ENCODE peak calls at places on chromosomes 7 and 10, in six cellular contexts. One of them, this sample, is unnamed.

GRCh38 chr10:128695326-128695725 is 569.1 kb upstream of the MKI67 start:
- DNase-seq in pulmonary artery endothelial cell: no peak
- DNase-seq in T-helper 9 cell: no peak
- DNase-seq in cardiac fibroblast: no peak
- DNase-seq in stimulated activated CD8-positive, alpha-beta memory T cell treated with anti-CD3 and anti-CD28 coated beads, Interleukin-7, amount 100 ng/mL, for 1 hour: no peak
- DNase-seq in activated CD4-positive, CD25-positive, alpha-beta regulatory T cell treated with anti-CD3 and anti-CD28 coated beads, Interleukin-2, amount 50 U/mL, for 72 hours: no peak
- DNase-seq in this sample: no peak

GRCh38 chr10:84837877-84838276 is 509.5 kb downstream of the CCSER2 start:
- DNase-seq in pulmonary artery endothelial cell: no peak
- DNase-seq in T-helper 9 cell: no peak
- DNase-seq in cardiac fibroblast: peak
- DNase-seq in stimulated activated CD8-positive, alpha-beta memory T cell treated with anti-CD3 and anti-CD28 coated beads, Interleukin-7, amount 100 ng/mL, for 1 hour: no peak
- DNase-seq in activated CD4-positive, CD25-positive, alpha-beta regulatory T cell treated with anti-CD3 and anti-CD28 coated beads, Interleukin-2, amount 50 U/mL, for 72 hours: no peak
- DNase-seq in this sample: peak

GRCh38 chr10:122798704-122799231 is 46.9 kb downstream of the CUZD1 start:
- DNase-seq in pulmonary artery endothelial cell: no peak
- DNase-seq in T-helper 9 cell: no peak
- DNase-seq in cardiac fibroblast: no peak
- DNase-seq in stimulated activated CD8-positive, alpha-beta memory T cell treated with anti-CD3 and anti-CD28 coated beads, Interleukin-7, amount 100 ng/mL, for 1 hour: no peak
- DNase-seq in activated CD4-positive, CD25-positive, alpha-beta regulatory T cell treated with anti-CD3 and anti-CD28 coated beads, Interleukin-2, amount 50 U/mL, for 72 hours: no peak
- DNase-seq in this sample: no peak

GRCh38 chr7:84524714-84525694 is 330.4 kb upstream of the SEMA3A start:
- DNase-seq in pulmonary artery endothelial cell: peak
- DNase-seq in T-helper 9 cell: no peak
- DNase-seq in cardiac fibroblast: peak
- DNase-seq in stimulated activated CD8-positive, alpha-beta memory T cell treated with anti-CD3 and anti-CD28 coated beads, Interleukin-7, amount 100 ng/mL, for 1 hour: no peak
- DNase-seq in activated CD4-positive, CD25-positive, alpha-beta regulatory T cell treated with anti-CD3 and anti-CD28 coated beads, Interleukin-2, amount 50 U/mL, for 72 hours: no peak
- DNase-seq in this sample: no peak

GRCh38 chr10:32005050-32005449 is 51.2 kb downstream of the KIF5B start:
- DNase-seq in pulmonary artery endothelial cell: no peak
- DNase-seq in T-helper 9 cell: peak
- DNase-seq in cardiac fibroblast: peak
- DNase-seq in stimulated activated CD8-positive, alpha-beta memory T cell treated with anti-CD3 and anti-CD28 coated beads, Interleukin-7, amount 100 ng/mL, for 1 hour: no peak
- DNase-seq in activated CD4-positive, CD25-positive, alpha-beta regulatory T cell treated with anti-CD3 and anti-CD28 coated beads, Interleukin-2, amount 50 U/mL, for 72 hours: no peak
- DNase-seq in this sample: peak

GRCh38 chr10:122323941-122324675 is 50.4 kb upstream of the PLEKHA1 start:
- DNase-seq in pulmonary artery endothelial cell: no peak
- DNase-seq in T-helper 9 cell: no peak
- DNase-seq in cardiac fibroblast: peak
- DNase-seq in stimulated activated CD8-positive, alpha-beta memory T cell treated with anti-CD3 and anti-CD28 coated beads, Interleukin-7, amount 100 ng/mL, for 1 hour: no peak
- DNase-seq in activated CD4-positive, CD25-positive, alpha-beta regulatory T cell treated with anti-CD3 and anti-CD28 coated beads, Interleukin-2, amount 50 U/mL, for 72 hours: no peak
- DNase-seq in this sample: no peak

GRCh38 chr7:78489851-78490250 is 691.3 kb downstream of the PHTF2 start:
- DNase-seq in pulmonary artery endothelial cell: no peak
- DNase-seq in T-helper 9 cell: no peak
- DNase-seq in cardiac fibroblast: peak
- DNase-seq in stimulated activated CD8-positive, alpha-beta memory T cell treated with anti-CD3 and anti-CD28 coated beads, Interleukin-7, amount 100 ng/mL, for 1 hour: no peak
- DNase-seq in activated CD4-positive, CD25-positive, alpha-beta regulatory T cell treated with anti-CD3 and anti-CD28 coated beads, Interleukin-2, amount 50 U/mL, for 72 hours: no peak
- DNase-seq in this sample: peak

GRCh38 chr7:106277976-106278375 is 6.8 kb downstream of the NAMPT start:
- DNase-seq in pulmonary artery endothelial cell: no peak
- DNase-seq in T-helper 9 cell: no peak
- DNase-seq in cardiac fibroblast: peak
- DNase-seq in stimulated activated CD8-positive, alpha-beta memory T cell treated with anti-CD3 and anti-CD28 coated beads, Interleukin-7, amount 100 ng/mL, for 1 hour: no peak
- DNase-seq in activated CD4-positive, CD25-positive, alpha-beta regulatory T cell treated with anti-CD3 and anti-CD28 coated beads, Interleukin-2, amount 50 U/mL, for 72 hours: no peak
- DNase-seq in this sample: no peak

GRCh38 chr10:29635711-29636144 is 957 bp upstream of the SVIL start:
- DNase-seq in pulmonary artery endothelial cell: no peak
- DNase-seq in T-helper 9 cell: peak
- DNase-seq in cardiac fibroblast: peak
- DNase-seq in stimulated activated CD8-positive, alpha-beta memory T cell treated with anti-CD3 and anti-CD28 coated beads, Interleukin-7, amount 100 ng/mL, for 1 hour: no peak
- DNase-seq in activated CD4-positive, CD25-positive, alpha-beta regulatory T cell treated with anti-CD3 and anti-CD28 coated beads, Interleukin-2, amount 50 U/mL, for 72 hours: no peak
- DNase-seq in this sample: peak

GRCh38 chr10:63268798-63269503 is 135.8 kb downstream of the NRBF2 start:
- DNase-seq in pulmonary artery endothelial cell: peak
- DNase-seq in T-helper 9 cell: peak
- DNase-seq in cardiac fibroblast: peak
- DNase-seq in stimulated activated CD8-positive, alpha-beta memory T cell treated with anti-CD3 and anti-CD28 coated beads, Interleukin-7, amount 100 ng/mL, for 1 hour: peak
- DNase-seq in activated CD4-positive, CD25-positive, alpha-beta regulatory T cell treated with anti-CD3 and anti-CD28 coated beads, Interleukin-2, amount 50 U/mL, for 72 hours: peak
- DNase-seq in this sample: peak

GRCh38 chr10:128481152-128481551 is 354.9 kb upstream of the MKI67 start:
- DNase-seq in pulmonary artery endothelial cell: no peak
- DNase-seq in T-helper 9 cell: no peak
- DNase-seq in cardiac fibroblast: no peak
- DNase-seq in stimulated activated CD8-positive, alpha-beta memory T cell treated with anti-CD3 and anti-CD28 coated beads, Interleukin-7, amount 100 ng/mL, for 1 hour: no peak
- DNase-seq in activated CD4-positive, CD25-positive, alpha-beta regulatory T cell treated with anti-CD3 and anti-CD28 coated beads, Interleukin-2, amount 50 U/mL, for 72 hours: no peak
- DNase-seq in this sample: no peak

This sample was measured in cerebellar cortex.